ENCODE peak calls at places on chromosomes 12 and 14, in ten cellular contexts. Q is lung, T is fibroblast of lung, M is A549, A is AG04450, P is adrenal gland, B is lower lobe of right lung, D is heart right ventricle, K is hepatocyte, R is brain microvascular endothelial cell. G is an unnamed sample.

GRCh38 chr12:70606001-70606400 is 31.2 kb downstream of the PTPRB start:
- DNase-seq in Q (no peak), A (no peak), T (no peak), R (no peak), K (no peak), P (no peak), D (no peak), M (no peak), B (no peak), G (no peak)

GRCh38 chr12:89770391-89770790 is 61.8 kb upstream of the ATP2B1 start:
- DNase-seq in T (peak; percentile 31), B (no peak), R (no peak), P (no peak), M (no peak), Q (no peak), D (no peak), K (no peak), A (no peak), G (no peak)

GRCh38 chr12:68267892-68268396 is 14.5 kb upstream of the IL22 start:
- DNase-seq in M (no peak), R (peak; percentile 44), T (peak; percentile 98), A (peak; percentile 54), K (no peak), D (no peak), P (no peak), B (no peak), Q (no peak), G (no peak)

GRCh38 chr14:86541969-86542368 is 1012.0 kb downstream of the FLRT2 start:
- DNase-seq in T (no peak), R (no peak), Q (no peak), B (no peak), A (no peak), K (no peak), M (no peak), P (no peak), D (no peak), G (no peak)

GRCh38 chr12:109191621-109192250 is 75.3 kb downstream of the ACACB start:
- DNase-seq in B (no peak), M (peak; percentile 73), R (no peak), K (no peak), Q (no peak), A (no peak), P (no peak), D (no peak), T (no peak), G (no peak)

GRCh38 chr14:30450620-30451019 is 108.3 kb upstream of the G2E3 start:
- DNase-seq in P (no peak), B (no peak), D (no peak), M (no peak), A (no peak), T (peak; percentile 11), Q (no peak), K (no peak), R (no peak), G (no peak)

GRCh38 chr12:116164976-116165425 is 112.5 kb downstream of the MED13L start:
- DNase-seq in D (no peak), T (peak; percentile 56), P (no peak), K (no peak), B (no peak), R (no peak), M (peak; percentile 31), A (peak; percentile 11), Q (no peak), G (no peak)

GRCh38 chr14:62980693-62981092 is 64.6 kb downstream of the KCNH5 start:
- DNase-seq in D (no peak), P (no peak), Q (no peak), T (no peak), R (no peak), K (no peak), A (no peak), B (no peak), M (no peak), G (no peak)

GRCh38 chr14:83425138-83425537 is 1891.5 kb upstream of the SEL1L start:
- DNase-seq in B (no peak), A (no peak), D (no peak), R (no peak), P (no peak), T (peak; percentile 32), Q (no peak), M (peak; percentile 1), K (no peak), G (no peak)

GRCh38 chr14:94584591-94585280 is 3.5 kb downstream of the SERPINA5 start:
- DNase-seq in R (no peak), Q (no peak), M (no peak), T (no peak), D (no peak), A (no peak), P (peak; percentile 44), K (no peak), B (no peak), G (no peak)

GRCh38 chr14:75022655-75023054 is 19.9 kb downstream of the EIF2B2 start:
- DNase-seq in R (no peak), K (peak; percentile 34), M (peak; percentile 59), D (peak; percentile 57), A (no peak), P (no peak), B (no peak), Q (no peak), T (no peak), G (no peak)
- H3K27ac ChIP-seq in R (no peak overlapping the region), K (no peak overlapping the region), M (no peak overlapping the region), D (no peak overlapping the region), A (no peak overlapping the region), P (no peak overlapping the region), B (no peak overlapping the region), Q (no peak overlapping the region), T (no peak overlapping the region), G (no peak overlapping the region)

GRCh38 chr12:12546314-12546772 is 16.3 kb downstream of the DUSP16 start:
- DNase-seq in Q (no peak), R (no peak), D (no peak), T (no peak), M (no peak), B (no peak), P (no peak), K (peak; percentile 63), A (no peak), G (no peak)

GRCh38 chr12:12548713-12549112 is 13.9 kb downstream of the DUSP16 start:
- DNase-seq in P (no peak), B (no peak), Q (no peak), K (no peak), D (no peak), A (no peak), M (no peak), T (no peak), R (no peak), G (no peak)

GRCh38 chr12:12550277-12550676 is 12.4 kb downstream of the DUSP16 start:
- DNase-seq in Q (no peak), R (no peak), K (no peak), D (no peak), M (no peak), B (no peak), A (no peak), T (no peak), P (no peak), G (no peak)

GRCh38 chr12:12551115-12551514 is 11.5 kb downstream of the DUSP16 start:
- DNase-seq in D (no peak), T (no peak), R (no peak), Q (no peak), K (no peak), M (no peak), A (no peak), B (no peak), P (no peak), G (no peak)

GRCh38 chr12:12549426-12549825 is 13.2 kb downstream of the DUSP16 start:
- DNase-seq in B (no peak), A (no peak), T (no peak), R (no peak), M (no peak), Q (no peak), D (no peak), P (no peak), K (no peak), G (no peak)
- H3K4me3 ChIP-seq in B (no peak overlapping the region), A (no peak overlapping the region), T (no peak overlapping the region), R (no peak overlapping the region), M (no peak overlapping the region), Q (no peak overlapping the region), D (no peak overlapping the region), P (no peak overlapping the region), K (no peak overlapping the region), G (no peak overlapping the region)

DNA sequence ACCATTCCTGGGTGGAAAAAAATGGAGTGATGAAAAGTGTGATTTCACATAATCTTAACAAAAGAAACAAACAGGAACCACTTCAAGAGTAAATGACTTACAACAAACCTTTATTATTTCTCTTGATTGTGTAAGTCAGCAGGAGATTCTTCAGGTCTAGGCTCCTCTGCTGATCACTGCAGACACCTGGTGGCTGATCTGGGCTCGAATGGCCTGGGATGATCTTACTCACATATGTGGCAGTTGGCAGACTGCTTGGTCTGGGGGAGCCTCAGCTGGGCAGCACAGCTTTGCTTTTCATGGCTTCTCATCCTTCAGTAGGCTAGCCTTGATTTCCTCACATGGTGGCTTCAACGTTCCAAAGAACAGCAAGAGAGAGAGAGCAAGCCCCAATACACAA is 215.4 kb upstream of the PRICKLE1 start:
- DNase-seq in B (no peak), K (no peak), M (no peak), P (no peak), A (no peak), D (no peak), Q (no peak), R (no peak), T (no peak), G (no peak)
- TF ChIP-seq CTCF in B (no peak), K (no peak), M (no peak), P (no peak), A (no peak), D (no peak), Q (no peak), R (no peak), T (no peak), G (no peak)

GRCh38 chr12:131047789-131048610 is 94.3 kb downstream of the ADGRD1 start:
- DNase-seq in A (no peak), Q (no peak), D (no peak), T (no peak), B (peak; percentile 47), P (no peak), M (no peak), R (no peak), K (no peak), G (no peak)
- H3K27ac ChIP-seq in A (no peak overlapping the region), Q (no peak overlapping the region), D (peak overlapping the region; percentile 41), T (no peak overlapping the region), B (peak overlapping the region; percentile 36), P (no peak overlapping the region), M (no peak overlapping the region), R (no peak overlapping the region), K (no peak overlapping the region), G (peak overlapping the region; percentile 59)

GRCh38 chr12:52080403-52081201 is 1.1 kb downstream of the SMIM41 start:
- DNase-seq in A (no peak), B (no peak), Q (no peak), D (no peak), R (no peak), K (no peak), M (no peak), P (peak; percentile 21), T (no peak), G (no peak)
- H3K4me3 ChIP-seq in A (no peak overlapping the region), B (peak overlapping the region; percentile 49), Q (peak overlapping the region; percentile 23), D (peak overlapping the region; percentile 43), R (no peak overlapping the region), K (no peak overlapping the region), M (no peak overlapping the region), P (no peak overlapping the region), T (no peak overlapping the region), G (no peak overlapping the region)

G was measured in right atrium auricular region.